ENCODE peak calls at places on chromosomes 13 and 19, in five cellular contexts. E is CD4-positive, alpha-beta memory T cell; C is mesenchymal stem cell; X is breast epithelium; M is testis. V is an unnamed sample.

GRCh38 chr19:54047626-54048025 is 16.1 kb downstream of the VSTM1 start:
- DNase-seq in E (no peak), C (no peak), X (no peak), M (no peak), V (no peak)

GRCh38 chr13:46403851-46404731 is 17.0 kb upstream of the RUBCNL start:
- DNase-seq in E (no peak), C (peak), X (no peak), M (no peak), V (peak)

GRCh38 chr13:75405976-75406703 is 75.8 kb downstream of the TBC1D4 start:
- DNase-seq in E (no peak), C (peak), X (no peak), M (no peak), V (no peak)

GRCh38 chr13:104310861-104311260 is 1244.6 kb upstream of the SLC10A2 start:
- DNase-seq in E (no peak), C (no peak), X (no peak), M (no peak), V (no peak)

GRCh38 chr19:49570138-49570856 is 10.1 kb downstream of the NOSIP start:
- DNase-seq in E (peak), C (peak), X (no peak), M (peak), V (peak)

GRCh38 chr19:518292-519231 is 11.3 kb downstream of the TPGS1 start:
- DNase-seq in E (peak), C (peak), X (no peak), M (no peak), V (no peak)

GRCh38 chr13:73984949-73985691 is 149.1 kb downstream of the KLF12 start:
- DNase-seq in E (peak), C (no peak), X (no peak), M (no peak), V (peak)

GRCh38 chr19:35248310-35249145 is at the start of gene LSR:
- DNase-seq in E (peak), C (no peak), X (peak), M (peak), V (no peak)

GRCh38 chr13:54676526-54677113 is 1648.0 kb downstream of the OLFM4 start:
- DNase-seq in E (no peak), C (no peak), X (no peak), M (no peak), V (no peak)

GRCh38 chr19:13024958-13025653 is 29.8 kb downstream of the NFIX start:
- DNase-seq in E (no peak), C (no peak), X (no peak), M (no peak), V (no peak)

GRCh38 chr13:109481046-109481445 is 305.3 kb downstream of the IRS2 start:
- DNase-seq in E (no peak), C (peak), X (no peak), M (no peak), V (no peak)

GRCh38 chr19:15264061-15264932 is 32.0 kb upstream of the EPHX3 start:
- DNase-seq in E (peak), C (peak), X (peak), M (peak), V (peak)

GRCh38 chr13:43473437-43473836 is 313.3 kb downstream of the ENOX1 start:
- DNase-seq in E (no peak), C (no peak), X (no peak), M (no peak), V (no peak)

GRCh38 chr13:76879211-76879875 is 6.9 kb downstream of the KCTD12 start:
- DNase-seq in E (peak), C (peak), X (peak), M (peak), V (peak)

GRCh38 chr19:32067686-32068085 is 277.7 kb upstream of the ZNF507 start:
- DNase-seq in E (no peak), C (no peak), X (no peak), M (no peak), V (no peak)

GRCh38 chr19:15508035-15508710 is at the start of gene CYP4F22:
- DNase-seq in E (no peak), C (no peak), X (no peak), M (no peak), V (no peak)

GRCh38 chr13:44283598-44283997 is 90.0 kb upstream of the SERP2 start:
- DNase-seq in E (no peak), C (no peak), X (no peak), M (no peak), V (no peak)

GRCh38 chr19:4957981-4958380 is 10.9 kb upstream of the KDM4B start:
- DNase-seq in E (no peak), C (no peak), X (no peak), M (no peak), V (no peak)

GRCh38 chr19:29294343-29294811 is 81.4 kb upstream of the UQCRFS1 start:
- DNase-seq in E (no peak), C (no peak), X (no peak), M (no peak), V (no peak)

GRCh38 chr19:22331521-22331920 is 45.3 kb downstream of the ZNF729 start:
- DNase-seq in E (no peak), C (no peak), X (no peak), M (no peak), V (no peak)

GRCh38 chr19:12293771-12294307 is 844 bp downstream of the ZNF44 start:
- DNase-seq in E (peak), C (peak), X (peak), M (peak), V (peak)

GRCh38 chr19:47491358-47492136 is 7.5 kb upstream of the KPTN start:
- DNase-seq in E (no peak), C (no peak), X (no peak), M (no peak), V (no peak)

GRCh38 chr13:113954046-113954841 is 19.6 kb downstream of the C13orf46 start:
- DNase-seq in E (no peak), C (no peak), X (no peak), M (no peak), V (no peak)

GRCh38 chr19:1773173-1773572 is 19.9 kb downstream of the ONECUT3 start:
- DNase-seq in E (no peak), C (no peak), X (no peak), M (no peak), V (no peak)

GRCh38 chr19:30003862-30004261 is 61.8 kb downstream of the URI1 start:
- DNase-seq in E (no peak), C (peak), X (no peak), M (no peak), V (no peak)

GRCh38 chr13:21529102-21529893 is 70.2 kb upstream of the ZDHHC20 start:
- DNase-seq in E (no peak), C (no peak), X (no peak), M (no peak), V (peak)

GRCh38 chr19:18788782-18789421 is 2.2 kb downstream of the COMP start:
- DNase-seq in E (no peak), C (no peak), X (no peak), M (no peak), V (no peak)

GRCh38 chr19:19109601-19110000 is 28.7 kb downstream of the TMEM161A start:
- DNase-seq in E (no peak), C (peak), X (no peak), M (no peak), V (no peak)

GRCh38 chr13:101065314-101065713 is 351.0 kb downstream of the NALCN start:
- DNase-seq in E (no peak), C (no peak), X (no peak), M (no peak), V (no peak)

GRCh38 chr19:1189419-1189818 is 15.4 kb upstream of the SBNO2 start:
- DNase-seq in E (no peak), C (no peak), X (no peak), M (no peak), V (no peak)

GRCh38 chr13:106617561-106617960 is 49.6 kb upstream of the ARGLU1 start:
- DNase-seq in E (no peak), C (no peak), X (no peak), M (no peak), V (no peak)

GRCh38 chr19:12749938-12750521 is 1.6 kb upstream of the BEST2 start:
- DNase-seq in E (no peak), C (peak), X (no peak), M (no peak), V (no peak)

GRCh38 chr19:16564842-16565241 is 7.4 kb downstream of the SLC35E1 start:
- DNase-seq in E (no peak), C (no peak), X (no peak), M (no peak), V (no peak)

GRCh38 chr19:6424190-6424938 is at the start of gene KHSRP:
- DNase-seq in E (peak), C (peak), X (no peak), M (no peak), V (no peak)

GRCh38 chr13:101258071-101258470 is 158.2 kb downstream of the NALCN start:
- DNase-seq in E (peak), C (peak), X (no peak), M (no peak), V (no peak)

GRCh38 chr19:32881766-32882165 is 12.2 kb upstream of the SLC7A9 start:
- DNase-seq in E (no peak), C (no peak), X (no peak), M (no peak), V (no peak)

GRCh38 chr13:34357435-34358232 is 539.7 kb downstream of the RFC3 start:
- DNase-seq in E (no peak), C (peak), X (no peak), M (no peak), V (no peak)

GRCh38 chr19:17555480-17555928 is at the start of gene COLGALT1:
- DNase-seq in E (peak), C (peak), X (peak), M (peak), V (peak)

GRCh38 chr13:97306646-97307045 is 84.5 kb downstream of the MBNL2 start:
- DNase-seq in E (no peak), C (no peak), X (no peak), M (no peak), V (no peak)

GRCh38 chr19:7921302-7921954 is 1.3 kb downstream of the SNAPC2 start:
- DNase-seq in E (no peak), C (no peak), X (no peak), M (no peak), V (no peak)
- H3K4me3 ChIP-seq in E (peak), C (peak), X (peak), M (peak), V (peak)

GRCh38 chr19:38433268-38433733 is at the start of gene RYR1:
- DNase-seq in E (no peak), C (no peak), X (peak), M (peak), V (no peak)
- H3K4me3 ChIP-seq in E (no peak), C (no peak), X (peak), M (peak), V (no peak)

DNA sequence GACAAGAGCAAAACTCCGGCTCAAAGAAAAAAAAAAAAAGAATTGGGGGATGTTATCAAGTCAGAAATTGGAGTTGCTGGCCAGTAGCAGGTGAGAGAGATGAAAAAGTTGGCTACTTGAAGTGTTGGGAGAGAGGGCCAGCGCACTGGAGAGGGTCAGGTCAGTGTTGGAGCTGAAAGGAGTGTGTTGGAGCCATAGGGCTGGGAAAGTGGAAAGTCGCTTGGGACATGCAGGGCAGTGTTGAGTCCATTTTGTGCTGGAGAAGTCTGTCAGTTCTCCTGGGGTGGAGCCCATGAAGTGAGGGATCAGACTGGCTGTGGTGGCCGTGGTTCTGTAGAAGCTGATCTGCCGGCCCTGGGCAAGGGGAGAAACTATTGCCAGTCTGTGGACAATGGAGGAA is 1.7 kb downstream of the PPP1R37 start:
- DNase-seq in E (no peak), C (no peak), X (no peak), M (no peak), V (no peak)
- H3K4me3 ChIP-seq in E (no peak), C (peak), X (no peak), M (no peak), V (peak)

GRCh38 chr13:51607165-51607564 is 22.9 kb downstream of the WDFY2 start:
- DNase-seq in E (no peak), C (no peak), X (no peak), M (no peak), V (no peak)
- H3K4me3 ChIP-seq in E (no peak), C (no peak), X (no peak), M (no peak), V (no peak)

DNA sequence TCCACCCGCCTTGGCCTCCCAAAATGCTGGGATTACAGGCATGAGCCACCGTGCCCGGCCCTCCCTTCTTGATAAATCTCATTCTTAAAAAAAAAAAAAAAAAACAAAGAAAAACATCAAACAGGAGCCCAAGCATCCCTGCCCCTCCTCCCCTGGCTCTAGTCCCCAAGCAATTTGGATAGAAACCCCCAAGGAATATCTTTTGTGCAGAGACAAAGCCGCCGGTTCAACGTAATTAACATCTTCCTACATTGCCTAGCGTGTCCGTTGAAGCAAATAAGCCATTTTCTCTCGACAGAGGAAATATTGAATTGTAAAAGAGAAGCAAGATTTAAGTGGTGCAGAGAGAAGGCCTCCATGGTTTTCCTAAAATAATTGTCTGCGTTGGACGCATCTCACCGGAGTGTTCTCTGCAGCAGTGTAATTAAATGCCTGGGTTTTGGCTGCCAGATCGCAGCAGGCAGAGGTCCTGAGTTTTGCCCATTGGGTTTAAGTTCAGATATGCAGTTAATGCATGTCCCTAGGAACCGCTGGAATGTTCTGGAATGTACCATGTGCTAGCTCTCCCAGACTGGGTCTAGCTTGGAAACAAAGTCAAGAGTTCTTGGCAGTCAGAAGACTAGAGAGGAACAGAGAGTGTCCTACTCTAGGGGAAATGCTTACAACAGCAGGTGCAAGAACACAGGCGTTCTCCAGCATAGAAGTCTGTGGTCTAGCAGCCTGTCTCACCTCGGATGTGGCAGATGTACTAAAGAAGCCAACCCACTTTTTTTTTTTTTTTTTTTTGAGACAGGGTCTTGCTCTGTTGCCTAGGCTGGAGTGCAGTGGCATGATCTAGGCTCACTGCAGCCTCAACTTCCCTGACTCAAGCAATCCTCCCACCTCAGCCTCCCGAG is 30.9 kb downstream of the PIN1 start:
- DNase-seq in E (peak), C (no peak), X (no peak), M (peak), V (peak)
- H3K4me3 ChIP-seq in E (no peak), C (no peak), X (no peak), M (no peak), V (peak)

DNA sequence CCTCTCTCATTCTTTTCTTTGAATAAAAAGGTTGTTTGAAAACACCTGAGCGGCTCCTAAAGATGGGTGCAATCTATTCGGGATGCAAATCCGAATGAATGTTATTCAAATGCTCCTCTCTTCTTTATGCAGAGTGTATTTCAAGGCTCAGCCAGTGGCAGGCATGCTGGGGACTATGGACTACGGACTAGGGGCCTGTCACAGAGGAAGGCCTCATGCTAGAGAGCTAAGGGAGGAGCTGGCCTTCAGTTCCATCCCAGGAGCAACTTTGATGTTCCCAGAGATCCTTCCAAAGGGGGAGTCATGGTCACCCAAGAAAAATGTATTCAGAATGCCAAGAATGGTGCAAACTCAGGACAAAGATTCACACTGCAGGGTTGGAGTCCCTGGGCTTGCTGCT is 9.3 kb downstream of the ALOX5AP start:
- DNase-seq in E (no peak), C (no peak), X (no peak), M (no peak), V (no peak)
- H3K4me3 ChIP-seq in E (no peak), C (no peak), X (no peak), M (no peak), V (no peak)

V was measured in Jurkat, Clone E6-1.